ENCODE peak calls at places on chromosome 1, in four cellular contexts. A is cardiac fibroblast, E is astrocyte of the spinal cord, Z is endothelial cell of umbilical vein. P is an unnamed sample.

GRCh38 chr1:220742520-220742919 is 5.6 kb upstream of the MTARC2 start:
- DNase-seq in A (no peak), E (no peak), Z (no peak), P (no peak)

GRCh38 chr1:37255111-37255795 is 219.1 kb upstream of the ZC3H12A start:
- DNase-seq in A (no peak), E (no peak), Z (peak; percentile 3), P (peak; percentile 58)

GRCh38 chr1:22494144-22494543 is 42.5 kb downstream of the ZBTB40 start:
- DNase-seq in A (no peak), E (no peak), Z (no peak), P (no peak)

GRCh38 chr1:30277415-30277814 is 446.0 kb downstream of the MATN1 start:
- DNase-seq in A (no peak), E (no peak), Z (no peak), P (no peak)

GRCh38 chr1:89973481-89974127 is 21.3 kb upstream of the ZNF326 start:
- DNase-seq in A (no peak), E (no peak), Z (no peak), P (no peak)

GRCh38 chr1:8169364-8170058 is 143.4 kb upstream of the ERRFI1 start:
- DNase-seq in A (peak; percentile 92), E (peak; percentile 83), Z (peak; percentile 78), P (no peak)

GRCh38 chr1:171506525-171507304 is 21.4 kb downstream of the PRRC2C start:
- DNase-seq in A (peak; percentile 33), E (peak; percentile 44), Z (peak; percentile 41), P (no peak)

GRCh38 chr1:200290010-200290685 is 119.7 kb downstream of the ZNF281 start:
- DNase-seq in A (peak; percentile 13), E (no peak), Z (no peak), P (no peak)

GRCh38 chr1:175504875-175505555 is 238.4 kb downstream of the TNR start:
- DNase-seq in A (no peak), E (no peak), Z (no peak), P (no peak)

GRCh38 chr1:224183591-224184312 is 712 bp downstream of the DEGS1 start:
- DNase-seq in A (peak; percentile 78), E (peak; percentile 71), Z (peak; percentile 69), P (peak; percentile 51)

GRCh38 chr1:203126151-203126865 is 1.2 kb upstream of the ADORA1 start:
- DNase-seq in A (peak; percentile 24), E (no peak), Z (no peak), P (no peak)

GRCh38 chr1:71196685-71197084 is 115.8 kb upstream of the ZRANB2 start:
- DNase-seq in A (peak; percentile 57), E (peak; percentile 20), Z (peak; percentile 16), P (no peak)

GRCh38 chr1:109253803-109254620 is 4.7 kb downstream of the CELSR2 start:
- DNase-seq in A (no peak), E (no peak), Z (no peak), P (peak; percentile 61)

GRCh38 chr1:183635112-183635605 is 424 bp downstream of the ARPC5 start:
- DNase-seq in A (no peak), E (no peak), Z (no peak), P (peak; percentile 23)

GRCh38 chr1:89881415-89882058 is 60.7 kb downstream of the LRRC8D start:
- DNase-seq in A (no peak), E (no peak), Z (no peak), P (no peak)

GRCh38 chr1:194028002-194028401 is 841.6 kb upstream of the B3GALT2 start:
- DNase-seq in A (no peak), E (no peak), Z (no peak), P (no peak)

GRCh38 chr1:19458815-19459417 is 26.4 kb downstream of the CAPZB start:
- DNase-seq in A (no peak), E (no peak), Z (no peak), P (no peak)

GRCh38 chr1:91500756-91501526 is at the start of gene CDC7:
- DNase-seq in A (peak; percentile 96), E (peak; percentile 94), Z (peak; percentile 96), P (peak; percentile 95)

GRCh38 chr1:204074274-204075115 is 1.6 kb downstream of the SOX13 start:
- DNase-seq in A (peak; percentile 65), E (peak; percentile 59), Z (peak; percentile 80), P (no peak)

GRCh38 chr1:91757760-91758545 is 128.0 kb downstream of the TGFBR3 start:
- DNase-seq in A (no peak), E (no peak), Z (no peak), P (no peak)

GRCh38 chr1:233759665-233760064 is 144.8 kb upstream of the SLC35F3 start:
- DNase-seq in A (no peak), E (no peak), Z (no peak), P (no peak)

GRCh38 chr1:56798053-56798471 is 21.1 kb downstream of the FYB2 start:
- DNase-seq in A (peak; percentile 65), E (peak; percentile 51), Z (no peak), P (no peak)

GRCh38 chr1:8520483-8520966 is 202.6 kb downstream of the SLC45A1 start:
- DNase-seq in A (no peak), E (peak; percentile 53), Z (no peak), P (no peak)

GRCh38 chr1:188043536-188044245 is 1214.9 kb downstream of the PLA2G4A start:
- DNase-seq in A (peak; percentile 20), E (peak; percentile 6), Z (peak; percentile 92), P (no peak)

GRCh38 chr1:205267306-205267902 is 39.7 kb downstream of the TMCC2 start:
- DNase-seq in A (no peak), E (no peak), Z (no peak), P (no peak)

GRCh38 chr1:223496883-223497282 is 103.7 kb downstream of the CCDC185 start:
- DNase-seq in A (no peak), E (no peak), Z (no peak), P (no peak)

GRCh38 chr1:226810681-226811080 is 59.7 kb upstream of the PSEN2 start:
- DNase-seq in A (no peak), E (no peak), Z (no peak), P (no peak)

GRCh38 chr1:226806988-226807387 is 63.4 kb upstream of the PSEN2 start:
- DNase-seq in A (no peak), E (no peak), Z (no peak), P (no peak)

GRCh38 chr1:226808501-226808900 is 61.9 kb upstream of the PSEN2 start:
- DNase-seq in A (no peak), E (no peak), Z (no peak), P (no peak)

GRCh38 chr1:226813671-226814591 is 56.5 kb upstream of the PSEN2 start:
- DNase-seq in A (no peak), E (no peak), Z (peak; percentile 27), P (no peak)

GRCh38 chr1:226809785-226810571 is 60.4 kb upstream of the PSEN2 start:
- DNase-seq in A (no peak), E (peak; percentile 90), Z (no peak), P (no peak)
- TF ChIP-seq CTCF in A (no peak), E (peak; percentile 2), Z (no peak), P (no peak)

DNA sequence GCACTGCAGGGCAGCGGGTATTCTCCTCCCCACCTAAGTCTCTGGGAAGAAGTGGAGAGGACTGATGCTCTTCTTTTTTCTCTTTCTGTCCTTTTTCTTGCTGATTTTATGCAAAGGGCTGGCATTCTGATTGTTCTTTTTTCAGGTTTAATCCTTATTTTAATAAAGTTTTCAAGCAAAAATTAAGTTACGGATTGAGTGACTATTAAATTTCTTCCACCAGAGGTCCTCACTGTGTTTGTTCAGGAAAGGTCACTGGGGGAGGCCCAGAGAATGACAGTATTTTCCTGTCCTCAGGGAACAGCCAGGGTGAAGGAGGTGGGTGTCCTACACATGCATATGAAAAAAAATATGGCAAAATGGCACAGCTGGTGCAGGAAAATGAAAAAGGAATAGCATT is 4.4 kb upstream of the ELF3 start:
- DNase-seq in A (peak; percentile 51), E (peak; percentile 12), Z (peak; percentile 33), P (no peak)
- TF ChIP-seq CTCF in A (peak; percentile 36), E (peak; percentile 43), Z (peak; percentile 27), P (peak; percentile 61)

DNA sequence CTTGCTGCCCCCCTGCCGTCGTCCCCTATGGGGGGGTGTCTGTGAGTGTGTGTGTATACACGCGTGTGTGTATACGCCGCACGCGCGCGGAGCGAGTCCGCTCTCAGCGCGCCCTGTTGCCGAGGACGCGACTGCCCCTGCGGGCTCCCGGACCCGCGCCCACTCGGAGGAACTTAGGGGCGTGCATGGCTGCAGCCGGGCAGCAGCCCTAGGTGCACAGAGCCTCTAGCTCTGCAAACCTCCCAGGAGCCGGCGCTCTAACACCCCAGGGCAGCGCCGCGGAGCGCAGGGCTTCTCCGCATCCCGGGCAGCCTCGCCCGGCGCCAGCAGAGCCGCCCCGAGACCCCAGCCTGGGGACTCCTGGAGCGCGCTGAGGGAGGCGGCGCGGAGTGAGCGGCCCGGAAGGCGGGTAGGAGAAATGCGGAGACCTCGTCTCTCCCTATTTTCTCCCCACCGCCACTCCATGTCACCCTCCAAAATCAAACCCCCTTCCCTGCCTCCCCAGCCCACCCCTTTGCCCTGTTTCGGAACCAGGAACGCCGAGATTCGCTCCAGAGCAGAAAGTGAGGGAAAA is 574 bp downstream of the ITPKB start:
- DNase-seq in A (peak; percentile 25), E (peak; percentile 33), Z (peak; percentile 48), P (peak; percentile 36)
- TF ChIP-seq CTCF in A (no peak), E (no peak), Z (no peak), P (no peak)

GRCh38 chr1:98985687-98986086 is 19.0 kb downstream of the PLPPR5 start:
- DNase-seq in A (no peak), E (no peak), Z (no peak), P (no peak)
- TF ChIP-seq CTCF in A (no peak), E (no peak), Z (no peak), P (no peak)